ENCODE peak calls at places on chromosomes 1 and 21, in eight cellular contexts. B is globus pallidus; J is SK-MEL-5; E is heart right ventricle; P is HCT116; C is stimulated activated CD8-positive, alpha-beta memory T cell treated with anti-CD3 and anti-CD28 coated beads, Interleukin-2, amount 100 ng/mL, for 48 hours; O is A549; W is astrocyte. X is an unnamed sample.

GRCh38 chr1:111406325-111406768 is 21.2 kb downstream of the OVGP1 start:
- DNase-seq in J (peak), B (peak), W (peak), C (no peak), O (no peak), E (peak), P (no peak), X (peak)

GRCh38 chr1:94332952-94333351 is 85.2 kb upstream of the ABCD3 start:
- DNase-seq in O (no peak), C (no peak), J (no peak), E (no peak), B (no peak), P (no peak), W (peak), X (peak)

GRCh38 chr1:1000357-1001056 is 610 bp upstream of the HES4 start:
- DNase-seq in O (peak), E (peak), B (no peak), J (peak), W (peak), P (peak), C (peak), X (peak)

GRCh38 chr1:17089496-17089895 is 29.8 kb downstream of the PADI2 start:
- DNase-seq in C (no peak), E (no peak), O (no peak), W (no peak), B (peak), J (peak), P (no peak), X (no peak)

GRCh38 chr21:41147096-41147978 is 20.6 kb upstream of the BACE2 start:
- DNase-seq in E (no peak), W (no peak), J (no peak), P (no peak), B (no peak), C (no peak), O (no peak), X (no peak)

GRCh38 chr1:43992232-43992995 is 1.0 kb downstream of the CCDC24 start:
- DNase-seq in P (no peak), J (no peak), W (no peak), C (no peak), O (no peak), E (no peak), B (no peak), X (no peak)

GRCh38 chr1:60049188-60049587 is 24.4 kb downstream of the C1orf87 start:
- DNase-seq in O (no peak), J (no peak), C (no peak), B (no peak), E (no peak), P (no peak), W (no peak), X (no peak)

GRCh38 chr1:32998009-32998555 is 33.5 kb upstream of the RNF19B start:
- DNase-seq in J (no peak), W (no peak), E (no peak), P (no peak), C (no peak), B (no peak), O (no peak), X (no peak)

GRCh38 chr1:58815680-58816071 is 31.8 kb upstream of the JUN start:
- DNase-seq in J (no peak), W (no peak), P (no peak), C (no peak), O (peak), E (peak), B (no peak), X (peak)

GRCh38 chr1:216961516-216961915 is 238.3 kb upstream of the ESRRG start:
- DNase-seq in J (peak), P (no peak), O (no peak), W (no peak), B (no peak), C (no peak), E (no peak), X (no peak)

GRCh38 chr1:187203257-187203656 is 374.5 kb downstream of the PLA2G4A start:
- DNase-seq in J (no peak), W (peak), P (peak), B (no peak), C (no peak), O (peak), E (no peak), X (peak)

GRCh38 chr1:153397056-153397923 is 6.4 kb upstream of the S100A8 start:
- DNase-seq in O (no peak), E (no peak), J (no peak), C (no peak), W (no peak), B (no peak), P (no peak), X (no peak)

GRCh38 chr1:37509181-37509580 is 5.4 kb downstream of the MEAF6 start:
- DNase-seq in E (no peak), W (peak), J (peak), O (peak), B (no peak), P (no peak), C (no peak), X (peak)

GRCh38 chr1:175317309-175317708 is 124.7 kb upstream of the KIAA0040 start:
- DNase-seq in W (no peak), E (peak), B (no peak), O (no peak), C (no peak), P (peak), J (peak), X (no peak)

GRCh38 chr1:228900099-228900965 is 165.1 kb downstream of the RHOU start:
- DNase-seq in C (no peak), P (no peak), B (peak), O (no peak), E (no peak), J (no peak), W (peak), X (no peak)

GRCh38 chr1:43253173-43253572 is 16.6 kb upstream of the TMEM125 start:
- DNase-seq in J (no peak), O (no peak), E (no peak), B (no peak), W (no peak), C (no peak), P (no peak), X (no peak)

GRCh38 chr1:17527036-17527914 is 12.2 kb upstream of the ARHGEF10L start:
- DNase-seq in J (no peak), C (no peak), O (peak), P (no peak), B (no peak), E (no peak), W (peak), X (peak)

GRCh38 chr1:100034465-100034864 is 64.7 kb downstream of the SLC35A3 start:
- DNase-seq in P (no peak), W (no peak), J (peak), E (no peak), C (no peak), O (peak), B (peak), X (peak)

GRCh38 chr1:180365039-180365438 is 135.0 kb downstream of the LHX4 start:
- DNase-seq in O (peak), E (no peak), P (no peak), W (no peak), C (no peak), B (no peak), J (peak), X (peak)

GRCh38 chr1:98327151-98327918 is 334.2 kb upstream of the SNX7 start:
- DNase-seq in O (no peak), E (no peak), C (no peak), P (no peak), B (no peak), J (no peak), W (peak), X (peak)

GRCh38 chr1:196890668-196891067 is 2.8 kb downstream of the CFHR4 start:
- DNase-seq in W (no peak), B (no peak), C (no peak), P (no peak), J (peak), O (peak), E (no peak), X (no peak)